ENCODE peak calls at places on chromosomes 5 and 9, in six cellular contexts. V is activated B cell treated with CpG ODN at 0.5 μM for 24 hours; N is mammary epithelial cell; H is activated T-cell treated with anti-CD3 and anti-CD28 coated beads, Interleukin-2, amount 50 U/mL, for 48 hours; O is NCI-H345; X is fibroblast of the conjunctiva. E is an unnamed sample.

GRCh38 chr5:109718216-109718615 is 28.5 kb downstream of the MAN2A1 start:
- DNase-seq in V (no peak), N (no peak), H (no peak), O (no peak), X (no peak), E (no peak)

GRCh38 chr9:97437151-97437550 is 25.3 kb downstream of the TDRD7 start:
- DNase-seq in V (no peak), N (no peak), H (no peak), O (no peak), X (no peak), E (no peak)

GRCh38 chr9:113299800-113300292 is 3.3 kb downstream of the RNF183 start:
- DNase-seq in V (no peak), N (no peak), H (no peak), O (peak), X (no peak), E (no peak)

GRCh38 chr5:139925650-139926640 is 117.2 kb downstream of the NRG2 start:
- DNase-seq in V (no peak), N (no peak), H (no peak), O (no peak), X (no peak), E (no peak)

GRCh38 chr5:14123974-14124482 is 19.1 kb upstream of the TRIO start:
- DNase-seq in V (no peak), N (no peak), H (no peak), O (peak), X (no peak), E (no peak)

GRCh38 chr9:87657893-87658292 is 68.0 kb upstream of the CTSL start:
- DNase-seq in V (no peak), N (no peak), H (no peak), O (no peak), X (no peak), E (no peak)

GRCh38 chr5:141488591-141489478 is at the start of gene PCDHGC5:
- DNase-seq in V (no peak), N (peak), H (no peak), O (no peak), X (no peak), E (no peak)

GRCh38 chr9:69649566-69650260 is 22.5 kb downstream of the APBA1 start:
- DNase-seq in V (no peak), N (no peak), H (no peak), O (no peak), X (no peak), E (no peak)

GRCh38 chr9:80560976-80561375 is 989.2 kb downstream of the TLE4 start:
- DNase-seq in V (no peak), N (peak), H (no peak), O (no peak), X (no peak), E (no peak)

GRCh38 chr5:137051165-137051564 is 448.0 kb downstream of the SPOCK1 start:
- DNase-seq in V (no peak), N (peak), H (no peak), O (no peak), X (no peak), E (no peak)